ENCODE peak calls at places on chromosome 3, in five cellular contexts. M is Panc1, J is IMR-90, B is A549, C is brain microvascular endothelial cell. A is an unnamed sample.
A peak's percentile ranks its signal among the peaks of the same experiment; 100 is the strongest.

GRCh38 chr3:13711911-13712650 is 163.2 kb downstream of the FBLN2 start:
- DNase-seq in J (no peak), C (no peak), B (no peak), M (no peak), A (no peak)

GRCh38 chr3:20683912-20684311 is 497.9 kb upstream of the SGO1 start:
- DNase-seq in J (peak; percentile 47), B (no peak), C (peak; percentile 74), M (no peak), A (peak; percentile 75)

GRCh38 chr3:45024601-45025262 is 1.4 kb upstream of the CLEC3B start:
- DNase-seq in J (no peak), B (no peak), C (no peak), M (no peak), A (no peak)

GRCh38 chr3:120324185-120324584 is 25.0 kb downstream of the LRRC58 start:
- DNase-seq in B (no peak), M (no peak), J (peak; percentile 39), C (peak; percentile 16), A (peak; percentile 51)

GRCh38 chr3:48244462-48244861 is 3.6 kb downstream of the ZNF589 start:
- DNase-seq in C (no peak), B (no peak), J (no peak), M (no peak), A (no peak)

GRCh38 chr3:87333393-87333892 is 57.1 kb upstream of the POU1F1 start:
- DNase-seq in B (peak; percentile 98), J (peak; percentile 80), M (peak; percentile 89), C (peak; percentile 91), A (peak; percentile 48)

GRCh38 chr3:78659386-78659987 is 1108.3 kb downstream of the ROBO1 start:
- DNase-seq in J (peak; percentile 57), C (peak; percentile 48), M (no peak), B (peak; percentile 54), A (peak; percentile 62)

GRCh38 chr3:27279153-27279552 is 90.0 kb downstream of the NEK10 start:
- DNase-seq in J (no peak), C (peak; percentile 5), M (no peak), B (peak; percentile 19), A (peak; percentile 15)

GRCh38 chr3:177195242-177195940 is 1.9 kb downstream of the TBL1XR1 start:
- DNase-seq in J (no peak), C (no peak), B (no peak), M (no peak), A (no peak)

GRCh38 chr3:184551614-184552256 is 9.8 kb upstream of the EPHB3 start:
- DNase-seq in B (no peak), J (no peak), C (no peak), M (no peak), A (no peak)

GRCh38 chr3:167808910-167809309 is 73.4 kb downstream of the SERPINI1 start:
- DNase-seq in M (no peak), J (no peak), C (no peak), B (no peak), A (no peak)

GRCh38 chr3:126156468-126156867 is 23.9 kb downstream of the ALDH1L1 start:
- DNase-seq in B (peak; percentile 30), C (no peak), J (no peak), M (no peak), A (peak; percentile 2)

GRCh38 chr3:161096771-161097367 is 8.3 kb downstream of the B3GALNT1 start:
- DNase-seq in B (peak; percentile 14), M (no peak), C (no peak), J (peak; percentile 4), A (no peak)

GRCh38 chr3:54294214-54294613 is 171.9 kb downstream of the CACNA2D3 start:
- DNase-seq in B (peak; percentile 1), J (no peak), C (no peak), M (no peak), A (no peak)

GRCh38 chr3:115659861-115660260 is 36.6 kb downstream of the GAP43 start:
- DNase-seq in B (no peak), J (peak; percentile 64), C (no peak), M (no peak), A (peak; percentile 12)

DNA sequence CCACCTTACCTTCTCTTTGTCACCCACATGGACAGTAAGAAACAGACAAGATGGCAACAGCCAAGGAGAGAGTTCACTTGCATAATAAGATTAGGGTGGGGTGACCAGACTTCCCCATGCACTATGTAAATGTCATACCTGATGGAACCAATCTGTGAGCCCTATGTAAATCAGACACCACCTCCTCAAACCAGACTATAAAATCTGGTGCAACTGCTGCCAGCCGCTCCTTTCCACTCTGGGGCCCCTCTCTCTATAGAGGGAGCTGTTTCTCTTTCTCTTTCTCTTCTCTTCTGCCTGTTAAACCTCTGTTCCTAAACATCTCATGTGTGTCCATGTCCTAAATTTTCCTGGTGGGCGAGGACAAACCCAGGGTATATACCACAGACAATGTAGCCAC is 405.5 kb upstream of the CNTN4 start:
- DNase-seq in M (no peak), C (no peak), J (no peak), B (no peak), A (no peak)
- TF ChIP-seq CTCF in M (no peak), C (no peak), J (no peak), B (no peak), A (no peak)

GRCh38 chr3:49422379-49423248 is at the start of gene AMT:
- DNase-seq in M (no peak), B (no peak), J (peak; percentile 30), C (no peak), A (no peak)

GRCh38 chr3:49417516-49418120 is 4.7 kb downstream of the AMT start:
- DNase-seq in C (no peak), J (no peak), B (no peak), M (no peak), A (no peak)

GRCh38 chr3:49416867-49417266 is 4.6 kb downstream of the TCTA start:
- DNase-seq in J (no peak), B (no peak), M (no peak), C (no peak), A (no peak)

GRCh38 chr3:49424816-49425215 is 2.5 kb upstream of the AMT start:
- DNase-seq in B (no peak), M (no peak), J (no peak), C (no peak), A (no peak)

DNA sequence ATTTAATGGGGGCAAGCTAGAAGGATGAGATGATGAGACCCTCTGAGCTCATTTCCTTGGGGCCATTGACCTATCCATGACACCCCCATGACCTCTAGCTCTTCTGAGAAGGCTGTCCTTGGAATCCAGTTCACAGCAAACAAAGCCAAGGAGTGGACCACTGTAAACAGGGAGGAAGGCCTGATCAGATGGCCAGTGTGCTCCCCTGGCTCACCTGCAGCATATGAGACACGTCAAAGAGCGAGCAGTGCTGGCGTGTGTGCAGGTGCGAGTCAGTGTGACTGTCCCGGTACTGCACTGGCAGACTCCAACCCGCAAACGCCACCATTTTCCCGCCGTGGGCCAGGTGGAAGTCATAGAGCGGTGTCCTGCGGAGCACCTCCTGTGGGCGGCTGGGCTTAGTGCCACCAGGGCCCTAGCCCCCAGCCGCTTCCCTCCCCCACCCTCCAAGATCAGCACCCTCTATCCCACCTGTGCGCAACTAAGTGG is 339 bp downstream of the AMT start:
- DNase-seq in M (no peak), B (no peak), J (no peak), C (no peak), A (no peak)
- H3K4me3 ChIP-seq in M (no peak overlapping the region), B (no peak overlapping the region), J (no peak overlapping the region), C (peak overlapping the region; percentile 17), A (no peak overlapping the region)

DNA sequence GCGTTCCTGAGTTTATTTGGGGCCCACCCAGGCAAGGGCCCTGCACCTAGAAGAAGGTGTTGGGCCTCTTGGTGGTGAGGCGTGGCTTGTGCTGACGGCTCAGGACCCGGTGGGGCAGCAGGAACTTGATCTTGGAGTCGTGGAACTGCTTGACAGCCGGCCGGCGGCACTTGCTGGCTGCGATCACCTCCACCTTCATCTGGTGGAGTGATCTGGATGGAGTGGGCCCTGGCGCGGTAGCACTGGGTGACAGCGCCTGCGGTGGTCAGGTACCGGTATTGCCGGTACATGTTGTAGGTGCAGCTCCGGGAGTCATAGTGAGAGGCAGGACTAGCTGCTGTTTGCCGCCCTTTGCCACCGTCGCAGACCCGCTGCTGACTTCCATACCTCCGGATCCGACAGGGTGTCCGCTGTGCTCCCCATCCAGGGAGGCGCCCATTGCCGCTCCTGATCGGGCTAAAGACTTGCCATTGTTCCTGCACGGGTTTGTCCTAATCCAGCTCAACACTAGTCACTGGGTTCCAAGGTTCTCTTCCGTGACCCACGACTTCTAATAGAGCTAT is 136.8 kb downstream of the ANO10 start:
- DNase-seq in J (no peak), C (no peak), B (peak; percentile 1), M (no peak), A (no peak)
- TF ChIP-seq CTCF in J (no peak), C (no peak), B (no peak), M (no peak), A (no peak)

GRCh38 chr3:111548060-111548459 is 6.1 kb downstream of the CD96 start:
- DNase-seq in M (no peak), J (peak; percentile 19), C (no peak), B (no peak), A (peak; percentile 7)
- H3K4me3 ChIP-seq in M (no peak overlapping the region), J (no peak overlapping the region), C (no peak overlapping the region), B (no peak overlapping the region), A (no peak overlapping the region)

GRCh38 chr3:112017081-112017480 is 17.5 kb upstream of the TMPRSS7 start:
- DNase-seq in B (no peak), J (no peak), C (no peak), M (no peak), A (peak; percentile 23)

GRCh38 chr3:112013784-112014143 is 15.0 kb downstream of the TAGLN3 start:
- DNase-seq in J (no peak), C (no peak), B (no peak), M (no peak), A (no peak)

GRCh38 chr3:112013058-112013783 is 14.5 kb downstream of the TAGLN3 start:
- DNase-seq in B (peak; percentile 79), J (peak; percentile 80), M (peak; percentile 55), C (peak; percentile 68), A (peak; percentile 84)

GRCh38 chr3:112020653-112021052 is 13.9 kb upstream of the TMPRSS7 start:
- DNase-seq in B (no peak), J (no peak), M (no peak), C (no peak), A (no peak)

DNA sequence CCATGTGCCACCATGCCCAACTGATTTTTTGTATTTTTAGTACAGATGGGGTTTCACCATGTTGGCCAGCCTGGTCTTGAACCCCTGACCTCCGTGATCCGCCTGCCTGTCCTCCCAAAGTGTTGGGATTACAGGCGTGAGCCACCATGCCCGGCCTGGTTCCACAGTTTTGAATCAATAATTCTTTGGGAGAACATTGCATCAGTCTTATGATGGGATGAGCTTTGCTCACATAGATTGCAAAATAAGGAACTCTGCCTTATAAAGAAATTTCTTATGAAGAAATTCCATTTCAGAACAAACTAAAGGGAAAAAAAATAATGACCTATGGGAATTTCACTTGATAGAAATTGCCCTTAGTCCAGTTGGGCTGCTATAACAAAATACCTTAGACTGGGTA is 15.8 kb upstream of the TMPRSS7 start:
- DNase-seq in J (no peak), C (no peak), B (no peak), M (no peak), A (no peak)
- TF ChIP-seq CTCF in J (no peak), C (no peak), B (no peak), M (no peak), A (no peak)

DNA sequence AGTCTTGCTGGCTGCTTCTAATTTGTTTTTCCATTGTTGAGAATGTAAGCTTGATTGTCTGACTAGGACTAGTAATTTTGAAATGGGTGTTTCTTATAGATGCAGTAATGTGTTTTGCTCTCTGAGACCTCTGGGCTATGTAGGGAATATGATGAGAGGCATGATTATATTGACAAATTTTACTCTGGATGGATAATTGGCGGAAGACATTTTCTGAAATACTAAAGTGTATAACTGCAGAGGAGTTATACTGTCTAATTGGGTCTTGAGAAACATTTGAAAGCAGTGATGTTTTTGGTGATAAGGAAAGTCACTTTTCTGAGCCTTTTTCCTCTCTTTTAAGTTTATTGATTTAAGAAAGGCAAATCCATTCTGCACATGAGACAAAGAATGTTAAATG is 1.8 kb downstream of the ATP2C1 start:
- DNase-seq in B (no peak), C (no peak), J (no peak), M (no peak), A (no peak)
- H3K4me3 ChIP-seq in B (no peak overlapping the region), C (peak overlapping the region; percentile 92), J (peak overlapping the region; percentile 80), M (peak overlapping the region; percentile 93), A (peak overlapping the region; percentile 87)

A was measured in fibroblast of mammary gland.